ENCODE peak calls at places on chromosomes 2 and 18, in ten cellular contexts. T is left lung, V is body of pancreas, J is Peyer's patch, S is heart left ventricle, W is GM23248, B is PC-9, Y is psoas muscle, Q is right cardiac atrium, M is lower lobe of right lung. X is an unnamed sample. For H3K4me1, the result is how much of the 10 kb centered on the place peaks cover.

GRCh38 chr18:28594034-28594433 is 417.1 kb upstream of the CDH2 start:
- DNase-seq in Q (no peak), Y (no peak), M (no peak), V (no peak), B (no peak), S (no peak), W (peak), J (no peak), T (no peak), X (no peak)

GRCh38 chr2:151766421-151767153 is 32.3 kb upstream of the NEB start:
- DNase-seq in M (no peak), S (no peak), J (peak), B (no peak), W (no peak), Q (no peak), Y (no peak), T (no peak), V (no peak), X (no peak)

GRCh38 chr2:234102112-234102511 is 51.6 kb downstream of the SPP2 start:
- DNase-seq in Q (no peak), S (no peak), B (peak), Y (no peak), T (no peak), V (peak), W (no peak), M (no peak), J (no peak), X (no peak)

GRCh38 chr2:232667989-232668583 is 29.0 kb upstream of the GIGYF2 start:
- DNase-seq in S (no peak), B (no peak), J (no peak), Y (no peak), T (no peak), W (no peak), V (peak), M (no peak), Q (no peak), X (no peak)

GRCh38 chr2:7931808-7932207 is 750.0 kb upstream of the ID2 start:
- DNase-seq in S (no peak), B (no peak), W (no peak), M (no peak), Y (no peak), V (no peak), J (no peak), Q (no peak), T (no peak), X (no peak)

GRCh38 chr18:70390366-70391090 is 101.7 kb downstream of the SOCS6 start:
- DNase-seq in J (no peak), Y (no peak), S (no peak), V (no peak), W (peak), T (no peak), B (no peak), M (no peak), Q (no peak), X (no peak)

GRCh38 chr2:145653553-145653952 is 1133.6 kb upstream of the ZEB2 start:
- DNase-seq in J (no peak), V (no peak), B (no peak), M (no peak), Q (no peak), W (peak), T (no peak), S (no peak), Y (no peak), X (no peak)

GRCh38 chr18:51196811-51197660 is 445 bp downstream of the MEX3C start:
- DNase-seq in W (peak), T (peak), M (no peak), Y (no peak), B (peak), V (peak), J (peak), S (peak), Q (peak), X (peak)

GRCh38 chr2:134411279-134411827 is 157.5 kb downstream of the MGAT5 start:
- DNase-seq in M (no peak), Q (no peak), T (no peak), Y (no peak), B (no peak), J (no peak), S (no peak), V (no peak), W (no peak), X (no peak)

GRCh38 chr2:241857572-241858121 is 1.0 kb downstream of the PDCD1 start:
- DNase-seq in Q (peak), V (no peak), Y (no peak), S (no peak), M (peak), W (no peak), J (no peak), T (peak), B (no peak), X (peak)

GRCh38 chr2:100935372-100935752 is 66.7 kb upstream of the RPL31 start:
- DNase-seq in B (no peak), J (no peak), S (no peak), Q (no peak), M (no peak), W (peak), V (no peak), T (no peak), Y (no peak), X (no peak)

GRCh38 chr2:31386172-31386571 is 28.4 kb downstream of the XDH start:
- DNase-seq in B (no peak), T (no peak), S (no peak), Y (no peak), Q (no peak), V (no peak), W (no peak), J (no peak), M (no peak), X (no peak)

GRCh38 chr2:171923206-171923605 is 945 bp downstream of the HAT1 start:
- DNase-seq in J (no peak), B (peak), S (no peak), W (peak), Q (peak), M (no peak), Y (no peak), T (no peak), V (peak), X (peak)

GRCh38 chr2:62406573-62407043 is 99.4 kb downstream of the TMEM17 start:
- DNase-seq in J (no peak), Y (no peak), S (no peak), Q (no peak), T (no peak), W (no peak), M (no peak), B (no peak), V (no peak), X (no peak)

GRCh38 chr2:100285691-100286090 is 36.6 kb downstream of the LONRF2 start:
- DNase-seq in B (no peak), M (no peak), Q (no peak), Y (no peak), V (no peak), J (no peak), W (peak), T (no peak), S (no peak), X (no peak)

GRCh38 chr2:240288087-240288521 is 147.4 kb upstream of the GPC1 start:
- DNase-seq in V (no peak), Y (no peak), J (no peak), W (no peak), M (no peak), B (no peak), S (no peak), Q (no peak), T (no peak), X (no peak)

GRCh38 chr18:31819106-31819924 is 58.6 kb upstream of the SLC25A52 start:
- DNase-seq in W (peak), T (no peak), B (peak), Y (no peak), M (no peak), S (no peak), Q (no peak), V (no peak), J (no peak), X (no peak)

GRCh38 chr2:220373878-220374277 is 746.4 kb downstream of the SLC4A3 start:
- DNase-seq in Q (no peak), V (no peak), Y (no peak), B (no peak), W (peak), T (no peak), J (no peak), S (no peak), M (no peak), X (no peak)

GRCh38 chr2:191462370-191462769 is 215.6 kb upstream of the NABP1 start:
- DNase-seq in J (no peak), Q (no peak), S (no peak), Y (no peak), W (no peak), M (no peak), T (no peak), B (no peak), V (peak), X (no peak)

GRCh38 chr18:2881088-2881487 is 34.3 kb downstream of the EMILIN2 start:
- DNase-seq in W (peak), B (no peak), S (peak), J (no peak), M (no peak), V (no peak), T (no peak), Q (no peak), Y (no peak), X (no peak)

GRCh38 chr2:33230133-33230618 is 246.3 kb upstream of the RASGRP3 start:
- DNase-seq in M (no peak), J (no peak), W (no peak), B (no peak), T (no peak), Q (no peak), V (no peak), Y (no peak), S (no peak), X (no peak)

GRCh38 chr2:161104054-161104553 is 56.1 kb upstream of the TANK start:
- DNase-seq in T (no peak), W (no peak), B (no peak), J (no peak), Y (no peak), S (no peak), V (no peak), Q (no peak), M (no peak), X (no peak)

GRCh38 chr2:107731435-107731834 is 95.3 kb upstream of the RGPD4 start:
- DNase-seq in M (no peak), T (no peak), W (no peak), V (no peak), Y (no peak), S (no peak), J (no peak), B (no peak), Q (no peak), X (no peak)

GRCh38 chr2:3222636-3223035 is 155.0 kb downstream of the EIPR1 start:
- DNase-seq in W (no peak), Q (no peak), S (no peak), Y (no peak), T (no peak), V (no peak), B (peak), J (no peak), M (no peak), X (no peak)

GRCh38 chr2:183123117-183123958 is 905 bp upstream of the NUP35 start:
- DNase-seq in Q (peak), S (no peak), B (no peak), Y (no peak), V (peak), T (no peak), W (peak), M (no peak), J (no peak), X (no peak)

GRCh38 chr2:8677646-8678592 is 3.9 kb upstream of the ID2 start:
- DNase-seq in T (peak), Q (peak), M (peak), Y (peak), J (peak), S (peak), V (peak), B (no peak), W (peak), X (peak)

GRCh38 chr18:35580748-35581534 is 599 bp upstream of the GALNT1 start:
- DNase-seq in J (peak), Y (peak), V (peak), M (peak), B (peak), T (peak), W (peak), Q (peak), S (peak), X (peak)

GRCh38 chr2:138515084-138515483 is 13.5 kb downstream of the SPOPL start:
- DNase-seq in B (no peak), M (no peak), T (no peak), W (no peak), V (no peak), J (no peak), Y (no peak), Q (no peak), S (no peak), X (no peak)

GRCh38 chr2:233611284-233611683 is 6.1 kb upstream of the UGT1A8 start:
- DNase-seq in S (no peak), V (no peak), M (no peak), B (no peak), J (no peak), Q (no peak), Y (no peak), T (no peak), W (no peak), X (no peak)

DNA sequence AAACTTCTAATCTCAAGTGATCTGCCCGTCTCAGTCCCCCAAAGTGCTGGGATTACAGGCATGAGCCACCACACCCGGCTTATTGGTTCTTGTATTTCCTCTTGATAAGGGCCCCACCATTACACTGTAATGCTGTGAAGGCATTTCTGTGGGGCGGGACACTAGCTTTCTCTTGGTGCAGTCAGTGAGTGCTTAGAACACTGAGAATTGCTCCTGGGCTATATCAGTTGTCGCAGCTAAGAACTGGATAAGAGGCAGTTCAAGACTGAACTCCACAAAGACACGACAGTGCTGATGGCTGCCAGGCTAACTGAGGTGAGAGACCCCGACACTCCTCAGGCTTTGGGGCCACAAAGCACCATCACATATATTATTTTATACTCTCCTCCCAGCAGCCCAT is 2.1 kb downstream of the KHK start:
- DNase-seq in T (no peak), M (no peak), W (no peak), V (no peak), B (no peak), S (no peak), J (no peak), Q (no peak), Y (no peak), X (no peak)
- H3K4me1 ChIP-seq in T (under half), M (under half), W (under half), V (under half), B (under half), S (under half), J (under half), Q (under half), Y (under half), X (under half)

DNA sequence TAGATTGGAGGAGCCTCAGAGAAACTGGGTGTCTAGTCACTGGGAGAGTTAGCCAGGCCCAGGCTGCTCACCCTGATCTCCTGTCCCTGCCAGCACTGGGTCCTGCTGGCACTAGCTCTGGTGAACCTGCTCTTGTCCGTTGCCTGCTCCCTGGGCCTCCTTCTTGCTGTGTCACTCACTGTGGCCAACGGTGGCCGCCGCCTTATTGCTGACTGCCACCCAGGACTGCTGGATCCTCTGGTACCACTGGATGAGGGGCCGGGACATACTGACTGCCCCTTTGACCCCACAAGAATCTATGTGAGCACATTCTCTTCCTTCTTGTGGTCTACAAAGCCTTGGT is 771 bp downstream of the KRTCAP3 start:
- DNase-seq in Y (peak), B (peak), S (no peak), J (no peak), M (no peak), Q (no peak), W (peak), V (peak), T (no peak), X (no peak)
- H3K4me3 ChIP-seq in Y (peak), B (peak), S (no peak), J (peak), M (peak), Q (no peak), W (no peak), V (peak), T (peak), X (peak)

GRCh38 chr2:60316381-60317028 is 236.9 kb downstream of the BCL11A start:
- DNase-seq in W (no peak), M (no peak), Q (no peak), J (peak), S (no peak), B (no peak), V (peak), Y (no peak), T (no peak), X (no peak)

GRCh38 chr2:60319031-60319547 is 234.4 kb downstream of the BCL11A start:
- DNase-seq in S (no peak), Y (no peak), Q (no peak), V (no peak), J (no peak), T (no peak), W (no peak), M (no peak), B (no peak), X (no peak)

GRCh38 chr2:60317831-60318230 is 235.6 kb downstream of the BCL11A start:
- DNase-seq in T (no peak), V (no peak), Y (no peak), W (peak), B (no peak), Q (no peak), S (no peak), M (no peak), J (peak), X (no peak)

GRCh38 chr2:60318544-60318943 is 234.9 kb downstream of the BCL11A start:
- DNase-seq in Q (no peak), B (no peak), S (no peak), T (no peak), M (no peak), V (no peak), Y (no peak), J (no peak), W (peak), X (no peak)

GRCh38 chr2:60317029-60317386 is 236.4 kb downstream of the BCL11A start:
- DNase-seq in M (no peak), Q (no peak), S (no peak), T (no peak), B (no peak), W (no peak), Y (no peak), V (no peak), J (no peak), X (no peak)
- H3K27ac ChIP-seq in M (no peak), Q (no peak), S (no peak), T (no peak), B (no peak), W (no peak), Y (no peak), V (no peak), J (peak), X (no peak)

DNA sequence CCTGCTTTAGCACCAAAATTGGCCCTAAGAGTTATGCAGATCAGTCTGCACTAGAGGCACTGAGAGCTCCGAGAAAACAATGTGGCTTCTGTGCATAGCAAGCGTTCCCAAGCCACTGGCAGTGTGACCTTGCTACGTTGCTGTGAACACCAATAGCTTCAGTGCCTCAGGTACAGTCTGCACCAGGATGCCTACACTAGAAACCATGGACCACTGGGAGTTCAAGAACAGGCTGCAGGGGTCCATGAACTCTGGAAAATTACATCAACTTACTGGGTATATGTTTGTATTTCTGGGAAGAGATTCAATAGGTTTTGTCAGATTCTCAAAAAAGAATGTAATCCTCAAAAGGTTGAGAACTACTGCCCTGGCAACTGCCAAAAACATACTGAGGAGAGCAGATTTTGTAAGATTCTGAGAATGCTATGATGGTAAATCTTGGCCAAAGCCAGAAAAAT is 18.3 kb upstream of the SP3 start:
- DNase-seq in M (no peak), T (no peak), S (no peak), W (peak), V (peak), B (no peak), J (no peak), Q (no peak), Y (no peak), X (no peak)
- H3K4me1 ChIP-seq in M (under half), T (under half), S (under half), W (under half), V (under half), B (under half), J (under half), Q (under half), Y (under half), X (under half)

GRCh38 chr2:71224935-71225334 is 2.0 kb downstream of the PAIP2B start:
- DNase-seq in J (no peak), Y (no peak), M (no peak), Q (no peak), S (no peak), W (no peak), V (peak), B (no peak), T (no peak), X (no peak)
- H3K4me3 ChIP-seq in J (no peak), Y (peak), M (no peak), Q (no peak), S (no peak), W (no peak), V (peak), B (no peak), T (no peak), X (no peak)

GRCh38 chr18:500230-500555 is 308 bp downstream of the COLEC12 start:
- DNase-seq in B (no peak), T (no peak), M (no peak), Q (peak), S (peak), J (no peak), Y (peak), W (no peak), V (peak), X (no peak)

GRCh38 chr18:501406-501714 is 859 bp upstream of the COLEC12 start:
- DNase-seq in B (no peak), T (no peak), Q (peak), V (no peak), Y (no peak), S (no peak), M (no peak), W (no peak), J (no peak), X (no peak)

GRCh38 chr18:500556-501405 is at the start of gene COLEC12:
- DNase-seq in Q (peak), J (no peak), S (peak), V (peak), T (peak), M (peak), W (peak), Y (peak), B (no peak), X (peak)

GRCh38 chr18:498901-499300 is 1.6 kb downstream of the COLEC12 start:
- DNase-seq in Y (no peak), T (no peak), W (peak), V (no peak), M (no peak), Q (no peak), S (no peak), B (no peak), J (no peak), X (no peak)

DNA sequence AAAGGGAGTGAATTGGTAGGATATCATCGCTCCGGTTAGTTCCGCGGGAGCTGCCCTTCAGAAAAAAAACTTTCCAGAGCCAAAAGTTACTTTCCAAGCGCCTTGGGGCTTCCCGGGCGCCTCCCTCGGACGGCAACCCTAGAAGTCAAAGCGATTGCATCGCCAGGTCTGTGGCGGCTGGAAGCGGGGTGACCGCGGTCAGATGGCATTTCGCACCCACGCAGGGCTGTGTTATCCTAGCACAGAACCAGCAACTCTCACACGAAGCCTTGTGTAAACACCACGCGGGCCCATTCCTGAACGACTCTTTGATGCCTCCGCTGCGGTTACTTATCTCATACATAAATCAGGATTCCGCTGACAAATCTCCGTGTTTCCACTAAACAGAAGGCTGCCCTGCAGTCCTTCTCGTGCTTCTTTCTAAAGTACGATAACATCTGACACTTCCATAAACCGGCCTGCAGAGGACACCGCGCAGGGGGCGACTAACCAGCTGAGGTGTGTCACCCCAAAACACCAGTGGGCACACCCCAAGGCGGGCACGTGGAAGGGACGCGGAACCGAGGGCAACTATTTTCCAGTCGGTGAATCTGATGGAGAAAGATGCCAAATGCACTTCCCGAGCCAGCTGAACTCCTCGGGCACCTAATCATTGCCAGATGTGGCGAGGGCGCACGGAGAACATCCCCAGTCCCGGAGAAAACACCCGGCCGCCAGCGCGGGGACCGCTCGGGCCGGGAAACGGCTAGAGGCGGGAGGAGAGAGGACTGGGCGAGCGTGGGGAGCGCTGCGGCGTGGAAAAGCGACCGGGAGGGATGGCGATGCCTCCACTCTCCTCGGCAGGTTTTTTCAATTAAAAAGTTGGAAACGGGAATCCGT is 911 bp downstream of the COLEC12 start:
- DNase-seq in V (peak), S (no peak), T (no peak), B (no peak), M (peak), W (peak), J (no peak), Q (peak), Y (peak), X (peak)
- H3K27ac ChIP-seq in V (no peak), S (peak), T (peak), B (no peak), M (peak), W (peak), J (no peak), Q (no peak), Y (no peak), X (peak)